ENCODE peak calls at places on chromosomes 5 and 9, in four cellular contexts. V, E, F and O are unnamed samples.

GRCh38 chr5:17305964-17306725 is 88.7 kb downstream of the BASP1 start:
- DNase-seq in F (peak), E (no peak), V (no peak), O (no peak)

GRCh38 chr9:86586144-86586494 is 231.9 kb upstream of the TUT7 start:
- DNase-seq in E (no peak), F (no peak), V (no peak), O (no peak)

GRCh38 chr5:115377468-115378217 is 81.2 kb upstream of the CCDC112 start:
- DNase-seq in F (no peak), E (no peak), V (no peak), O (peak)

GRCh38 chr5:54703091-54703490 is 185.5 kb downstream of the SNX18 start:
- DNase-seq in V (no peak), F (no peak), E (no peak), O (no peak)

GRCh38 chr5:170591055-170591454 is 87.2 kb downstream of the KCNIP1 start:
- DNase-seq in V (no peak), F (no peak), E (no peak), O (no peak)

GRCh38 chr5:145811834-145812625 is 23.1 kb downstream of the PRELID2 start:
- DNase-seq in V (no peak), E (no peak), F (peak), O (no peak)

GRCh38 chr5:151595411-151595826 is 4.3 kb upstream of the FAT2 start:
- DNase-seq in F (no peak), E (no peak), V (no peak), O (no peak)

GRCh38 chr5:37847978-37848425 is 8.2 kb upstream of the GDNF start:
- DNase-seq in E (no peak), V (no peak), F (peak), O (no peak)

GRCh38 chr9:79357620-79358019 is 214.1 kb upstream of the TLE4 start:
- DNase-seq in E (no peak), F (no peak), V (no peak), O (no peak)

GRCh38 chr5:68381909-68382308 is 166.4 kb downstream of the PIK3R1 start:
- DNase-seq in V (no peak), F (no peak), E (no peak), O (no peak)

GRCh38 chr5:143395638-143396352 is 7.7 kb downstream of the NR3C1 start:
- DNase-seq in V (no peak), E (no peak), F (no peak), O (no peak)

GRCh38 chr9:121690766-121691165 is 39.3 kb downstream of the DAB2IP start:
- DNase-seq in F (no peak), V (no peak), E (no peak), O (no peak)

GRCh38 chr9:134655591-134656333 is 14.2 kb downstream of the COL5A1 start:
- DNase-seq in E (no peak), F (no peak), V (no peak), O (no peak)

GRCh38 chr9:38038307-38039089 is 30.5 kb downstream of the SHB start:
- DNase-seq in E (peak), F (no peak), V (no peak), O (no peak)

GRCh38 chr5:37437716-37438115 is 58.6 kb downstream of the WDR70 start:
- DNase-seq in F (no peak), V (no peak), E (no peak), O (no peak)

GRCh38 chr9:99368341-99369326 is 146.6 kb downstream of the SEC61B start:
- DNase-seq in E (no peak), F (no peak), V (no peak), O (no peak)

GRCh38 chr5:119055267-119055666 is 15.6 kb upstream of the DMXL1 start:
- DNase-seq in E (no peak), V (no peak), F (no peak), O (no peak)

GRCh38 chr9:17528859-17529258 is 50.0 kb upstream of the SH3GL2 start:
- DNase-seq in E (no peak), V (no peak), F (no peak), O (no peak)

GRCh38 chr5:154840435-154841272 is 9.7 kb downstream of the FAXDC2 start:
- DNase-seq in E (peak), V (no peak), F (no peak), O (no peak)

GRCh38 chr9:21933865-21934264 is 60.3 kb downstream of the CDKN2A start:
- DNase-seq in V (no peak), E (no peak), F (no peak), O (no peak)

GRCh38 chr9:87080512-87081225 is 133.4 kb upstream of the GAS1 start:
- DNase-seq in E (no peak), V (no peak), F (no peak), O (no peak)

GRCh38 chr9:121682926-121683485 is 31.6 kb downstream of the DAB2IP start:
- DNase-seq in E (no peak), V (no peak), F (no peak), O (no peak)

GRCh38 chr5:79886456-79886855 is 104.6 kb downstream of the MTX3 start:
- DNase-seq in F (no peak), E (no peak), V (no peak), O (no peak)

GRCh38 chr9:135566552-135566951 is 5.0 kb downstream of the PAEP start:
- DNase-seq in E (no peak), F (no peak), V (no peak), O (no peak)

GRCh38 chr5:138716456-138716924 is 36.7 kb upstream of the CTNNA1 start:
- DNase-seq in F (peak), V (no peak), E (no peak), O (no peak)

GRCh38 chr5:175288048-175288621 is 155.8 kb downstream of the DRD1 start:
- DNase-seq in V (no peak), F (no peak), E (no peak), O (peak)

GRCh38 chr9:93624431-93624834 is 48.0 kb downstream of the PHF2 start:
- DNase-seq in V (no peak), E (no peak), F (no peak), O (no peak)

GRCh38 chr5:91938441-91938840 is 555.3 kb upstream of the ARRDC3 start:
- DNase-seq in E (no peak), V (no peak), F (no peak), O (no peak)

DNA sequence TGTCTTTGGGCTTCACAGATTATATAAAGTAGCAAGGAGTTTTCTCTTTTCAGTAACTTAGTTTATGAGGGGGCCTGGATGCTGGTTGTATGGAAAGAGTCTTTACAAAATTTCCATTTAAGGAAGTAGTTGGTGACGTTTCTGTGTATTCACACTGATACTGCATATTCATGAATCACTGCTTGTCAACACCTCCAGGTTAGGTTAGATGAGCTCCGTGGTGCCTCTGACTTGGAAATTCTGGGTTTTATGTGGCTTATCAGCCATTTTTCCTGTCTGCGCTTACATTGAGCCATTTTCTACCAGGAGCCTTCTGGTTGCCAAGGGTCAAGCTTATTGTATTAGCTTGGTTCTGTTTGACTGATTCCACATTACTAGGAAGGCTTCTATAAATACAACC is 128.3 kb downstream of the SLC28A3 start:
- DNase-seq in V (no peak), E (no peak), F (no peak), O (no peak)
- TF ChIP-seq FOSL1 in V (no peak), E (no peak), F (no peak), O (no peak)

GRCh38 chr5:73674669-73675004 is 48.6 kb downstream of the ARHGEF28 start:
- DNase-seq in F (no peak), V (no peak), E (no peak), O (no peak)

GRCh38 chr5:73678322-73678740 is 52.3 kb downstream of the ARHGEF28 start:
- DNase-seq in F (peak), E (no peak), V (no peak), O (no peak)

GRCh38 chr5:73672130-73672529 is 46.1 kb downstream of the ARHGEF28 start:
- DNase-seq in E (peak), F (no peak), V (no peak), O (no peak)

GRCh38 chr5:73668422-73669116 is 42.6 kb downstream of the ARHGEF28 start:
- DNase-seq in V (no peak), F (no peak), E (no peak), O (no peak)

DNA sequence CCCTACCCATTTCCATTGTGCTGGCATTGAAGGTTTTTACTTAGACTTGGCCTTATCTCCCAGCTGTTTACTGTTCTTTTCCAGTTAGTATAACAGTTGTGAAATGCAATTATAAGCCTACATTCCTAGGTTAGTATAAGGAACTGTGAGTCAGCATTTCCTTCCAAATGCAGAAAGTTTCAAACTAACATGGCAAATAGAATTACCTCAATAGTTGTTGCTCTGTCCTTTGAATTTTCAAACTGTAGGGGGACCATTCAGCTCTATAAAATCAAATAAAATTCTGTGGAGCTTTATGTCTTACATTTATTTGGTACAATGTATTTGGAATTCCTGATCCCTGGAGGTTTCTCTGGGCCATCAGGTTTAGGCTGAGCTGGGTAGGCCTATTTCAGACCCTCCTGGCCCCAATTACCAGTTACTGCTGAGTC is 47.2 kb downstream of the ARHGEF28 start:
- DNase-seq in V (no peak), E (peak), F (peak), O (no peak)
- TF ChIP-seq RAD21 in V (no peak), E (no peak), F (no peak), O (no peak)

DNA sequence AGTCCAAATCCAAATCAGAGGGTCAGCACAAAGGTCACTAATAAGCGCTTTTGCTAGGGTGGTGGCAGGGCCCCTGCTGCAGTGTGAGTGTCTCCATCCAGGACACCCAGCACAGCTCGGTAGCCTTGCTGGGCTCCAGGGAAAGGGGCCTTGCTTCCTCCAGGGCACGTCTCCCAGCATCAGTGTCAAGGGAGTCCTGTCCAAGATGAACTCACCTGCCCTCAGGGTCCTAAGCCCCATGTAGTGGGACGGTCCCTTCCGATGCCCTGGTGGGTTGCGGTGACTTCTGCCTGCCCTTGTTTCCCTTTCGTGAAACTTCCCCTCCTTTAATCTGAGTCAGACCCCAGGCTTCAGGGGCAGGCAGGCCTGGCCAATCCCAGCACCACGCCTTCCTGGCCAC is 101.7 kb downstream of the ZNF354C start:
- DNase-seq in F (no peak), V (no peak), E (no peak), O (no peak)
- TF ChIP-seq FOSL1 in F (no peak), V (no peak), E (no peak), O (no peak)

DNA sequence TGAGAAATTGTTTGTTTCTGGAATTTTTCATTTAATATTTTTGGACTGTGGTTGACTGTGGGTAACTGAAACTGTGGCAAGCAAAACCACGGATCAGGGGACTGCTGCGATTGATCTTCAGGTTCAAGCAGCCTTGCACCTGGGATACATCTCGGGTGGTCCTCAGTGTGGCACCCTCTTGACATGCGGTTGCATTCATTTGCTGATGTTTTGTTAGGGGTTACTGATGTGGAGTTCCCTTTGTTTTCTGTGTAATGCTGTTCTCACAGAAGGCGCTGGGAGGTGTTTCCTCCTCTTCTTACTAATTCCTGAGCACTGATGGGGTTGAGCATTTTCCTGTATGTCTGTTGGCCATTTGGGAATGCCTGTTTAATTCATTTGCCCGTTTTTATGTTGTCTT is 60.4 kb downstream of the EHMT1 start:
- DNase-seq in F (no peak), V (peak), E (no peak), O (no peak)
- TF ChIP-seq RAD21 in F (no peak), V (peak), E (no peak), O (no peak)

GRCh38 chr9:88464851-88465250 is 70.1 kb upstream of the NXNL2 start:
- DNase-seq in F (no peak), V (no peak), E (no peak), O (no peak)
- TF ChIP-seq FOSL1 in F (no peak), V (no peak), E (no peak), O (no peak)

GRCh38 chr5:159772698-159773061 is 143.6 kb upstream of the ADRA1B start:
- DNase-seq in E (no peak), V (no peak), F (no peak), O (no peak)

GRCh38 chr5:159777049-159777448 is 139.2 kb upstream of the ADRA1B start:
- DNase-seq in V (no peak), F (no peak), E (no peak), O (no peak)

GRCh38 chr5:159773062-159773924 is 143.0 kb upstream of the ADRA1B start:
- DNase-seq in V (no peak), E (peak), F (no peak), O (peak)

GRCh38 chr5:159774476-159775031 is 141.7 kb upstream of the ADRA1B start:
- DNase-seq in V (no peak), E (no peak), F (no peak), O (no peak)

GRCh38 chr5:159775890-159776289 is 140.4 kb upstream of the ADRA1B start:
- DNase-seq in E (no peak), F (no peak), V (no peak), O (no peak)
- TF ChIP-seq RAD21 in E (no peak), F (no peak), V (no peak), O (no peak)

GRCh38 chr9:118558891-118559290 is 810.3 kb downstream of the BRINP1 start:
- DNase-seq in V (no peak), E (no peak), F (no peak), O (no peak)

GRCh38 chr9:118554987-118555386 is 814.2 kb downstream of the BRINP1 start:
- DNase-seq in V (no peak), F (no peak), E (no peak), O (no peak)

GRCh38 chr9:118558026-118558425 is 811.2 kb downstream of the BRINP1 start:
- DNase-seq in V (no peak), E (no peak), F (no peak), O (no peak)

DNA sequence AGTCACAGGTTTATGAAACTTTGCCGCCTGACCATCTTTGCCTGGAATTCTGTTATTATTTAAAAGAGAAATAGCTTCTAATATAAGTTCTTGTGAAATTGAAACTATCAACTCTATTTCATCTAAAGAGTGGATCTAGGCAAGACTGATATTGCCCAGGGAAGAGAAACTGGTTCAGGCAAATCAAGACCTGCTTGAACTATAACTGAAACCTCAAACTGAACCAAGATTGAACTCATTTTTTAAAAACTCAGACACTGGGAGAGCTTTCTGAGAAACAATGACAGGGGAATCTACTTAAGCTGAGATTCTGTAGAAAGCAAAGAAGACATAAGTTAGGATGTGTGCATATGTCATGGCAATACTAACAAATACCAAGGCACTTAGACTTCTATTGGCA is 815.8 kb downstream of the BRINP1 start:
- DNase-seq in E (no peak), F (no peak), V (no peak), O (no peak)
- TF ChIP-seq FOSL1 in E (no peak), F (no peak), V (no peak), O (no peak)

GRCh38 chr9:107338911-107339659 is 56.0 kb downstream of the RAD23B start:
- DNase-seq in E (no peak), V (no peak), F (no peak), O (no peak)
- TF ChIP-seq RAD21 in E (no peak), V (no peak), F (no peak), O (no peak)

GRCh38 chr5:71693828-71694427 is 25.1 kb upstream of the CARTPT start:
- DNase-seq in E (peak), V (no peak), F (peak), O (no peak)
- TF ChIP-seq FOSL1 in E (no peak), V (no peak), F (no peak), O (no peak)